ENCODE peak calls at places on chromosome 20, in six cellular contexts. K is fibroblast of lung; F is mesenchymal stem cell; V is uterus; O is activated T-cell treated with anti-CD3 and anti-CD28 coated beads, Interleukin-2, amount 50 U/mL, for 24 hours; P is T follicular helper cell. Y is an unnamed sample.

GRCh38 chr20:62104791-62105345 is 17.4 kb upstream of the LSM14B start:
- DNase-seq in K (no peak), F (no peak), V (peak; percentile 37), O (no peak), P (no peak), Y (peak; percentile 16)

GRCh38 chr20:37939701-37940151 is 36.8 kb downstream of the VSTM2L start:
- DNase-seq in K (no peak), F (no peak), V (no peak), O (peak; percentile 8), P (no peak), Y (no peak)

GRCh38 chr20:50996901-50997830 is 25.7 kb downstream of the KCNG1 start:
- DNase-seq in K (peak; percentile 70), F (peak; percentile 64), V (no peak), O (no peak), P (no peak), Y (peak; percentile 54)

GRCh38 chr20:40293740-40294139 is 395.3 kb downstream of the MAFB start:
- DNase-seq in K (no peak), F (no peak), V (peak; percentile 20), O (no peak), P (no peak), Y (peak; percentile 6)

GRCh38 chr20:20549699-20550098 is 162.7 kb downstream of the RALGAPA2 start:
- DNase-seq in K (peak; percentile 73), F (peak; percentile 77), V (no peak), O (no peak), P (no peak), Y (peak; percentile 39)

GRCh38 chr20:2206957-2207769 is 88.6 kb upstream of the TGM3 start:
- DNase-seq in K (peak; percentile 54), F (peak; percentile 29), V (peak; percentile 27), O (peak; percentile 84), P (peak; percentile 15), Y (peak; percentile 88)

GRCh38 chr20:14521436-14521835 is 184.0 kb upstream of the FLRT3 start:
- DNase-seq in K (peak; percentile 2), F (peak; percentile 26), V (no peak), O (no peak), P (no peak), Y (peak; percentile 11)

GRCh38 chr20:13022401-13023170 is 13.8 kb downstream of the SPTLC3 start:
- DNase-seq in K (peak; percentile 83), F (peak; percentile 43), V (no peak), O (no peak), P (no peak), Y (peak; percentile 44)

GRCh38 chr20:18943542-18943941 is 130.0 kb downstream of the SCP2D1 start:
- DNase-seq in K (no peak), F (no peak), V (no peak), O (no peak), P (no peak), Y (no peak)

GRCh38 chr20:36301359-36302119 is 4.6 kb upstream of the DLGAP4 start:
- DNase-seq in K (no peak), F (no peak), V (no peak), O (no peak), P (no peak), Y (no peak)

GRCh38 chr20:39676236-39676635 is 714.1 kb downstream of the DHX35 start:
- DNase-seq in K (no peak), F (no peak), V (no peak), O (no peak), P (no peak), Y (no peak)

GRCh38 chr20:63344151-63344470 is 17.0 kb downstream of the CHRNA4 start:
- DNase-seq in K (no peak), F (no peak), V (no peak), O (no peak), P (no peak), Y (no peak)

GRCh38 chr20:33006776-33007375 is 628 bp upstream of the BPIFB2 start:
- DNase-seq in K (no peak), F (no peak), V (no peak), O (no peak), P (no peak), Y (no peak)

GRCh38 chr20:62566771-62567170 is 75.5 kb upstream of the SLCO4A1 start:
- DNase-seq in K (no peak), F (no peak), V (no peak), O (no peak), P (no peak), Y (no peak)

GRCh38 chr20:9353180-9353915 is 161.0 kb upstream of the LAMP5 start:
- DNase-seq in K (no peak), F (peak; percentile 26), V (no peak), O (no peak), P (no peak), Y (no peak)

GRCh38 chr20:1494436-1494835 is 3.2 kb upstream of the SIRPB2 start:
- DNase-seq in K (no peak), F (no peak), V (no peak), O (no peak), P (no peak), Y (no peak)

Y was measured in astrocyte of the hippocampus.